ENCODE peak calls at places on chromosomes 2 and 18, in eight cellular contexts. N is A549, I is ovary, O is stomach, P is body of pancreas, W is IMR-90, L is tibial nerve, T is breast epithelium. C is an unnamed sample.

GRCh38 chr2:191245046-191245868 is at the start of gene MYO1B:
- DNase-seq in N (peak; percentile 58), I (peak; percentile 83), O (peak; percentile 75), P (peak; percentile 89), W (peak; percentile 74), L (peak; percentile 17), T (peak; percentile 84), C (peak; percentile 87)

GRCh38 chr2:39141346-39142011 is 20.6 kb upstream of the SOS1 start:
- DNase-seq in N (no peak), I (no peak), O (no peak), P (no peak), W (no peak), L (no peak), T (no peak), C (no peak)

GRCh38 chr2:98472132-98472650 is 27.5 kb downstream of the INPP4A start:
- DNase-seq in N (no peak), I (no peak), O (peak; percentile 17), P (no peak), W (no peak), L (no peak), T (no peak), C (peak; percentile 60)

GRCh38 chr18:58103339-58103930 is 59.4 kb downstream of the NEDD4L start:
- DNase-seq in N (no peak), I (no peak), O (no peak), P (no peak), W (peak; percentile 31), L (no peak), T (no peak), C (no peak)

GRCh38 chr18:52216686-52217085 is 123.3 kb upstream of the DCC start:
- DNase-seq in N (no peak), I (no peak), O (no peak), P (no peak), W (no peak), L (no peak), T (no peak), C (no peak)

GRCh38 chr2:45477546-45477945 is 133.5 kb downstream of the SRBD1 start:
- DNase-seq in N (no peak), I (no peak), O (no peak), P (no peak), W (no peak), L (no peak), T (no peak), C (no peak)

GRCh38 chr2:235580401-235581157 is 86.7 kb downstream of the AGAP1 start:
- DNase-seq in N (no peak), I (no peak), O (no peak), P (no peak), W (no peak), L (no peak), T (no peak), C (no peak)

GRCh38 chr18:32730068-32730467 is 42.8 kb downstream of the KLHL14 start:
- DNase-seq in N (no peak), I (no peak), O (no peak), P (no peak), W (no peak), L (no peak), T (no peak), C (no peak)

GRCh38 chr2:111171337-111171930 is 50.7 kb downstream of the BCL2L11 start:
- DNase-seq in N (no peak), I (no peak), O (no peak), P (no peak), W (no peak), L (no peak), T (no peak), C (no peak)

GRCh38 chr2:165640232-165640923 is 153.7 kb downstream of the GALNT3 start:
- DNase-seq in N (no peak), I (no peak), O (no peak), P (no peak), W (no peak), L (no peak), T (no peak), C (no peak)

GRCh38 chr2:120342451-120342850 is 3.5 kb upstream of the INHBB start:
- DNase-seq in N (no peak), I (no peak), O (no peak), P (no peak), W (no peak), L (no peak), T (no peak), C (no peak)

GRCh38 chr2:239952251-239952650 is 72.9 kb downstream of the NDUFA10 start:
- DNase-seq in N (no peak), I (no peak), O (no peak), P (no peak), W (no peak), L (no peak), T (no peak), C (peak; percentile 36)

GRCh38 chr2:238644095-238645081 is 203.5 kb upstream of the TWIST2 start:
- DNase-seq in N (peak; percentile 78), I (no peak), O (no peak), P (no peak), W (peak; percentile 86), L (no peak), T (no peak), C (no peak)

GRCh38 chr2:195390686-195391085 is 266.3 kb upstream of the SLC39A10 start:
- DNase-seq in N (no peak), I (no peak), O (no peak), P (no peak), W (no peak), L (no peak), T (no peak), C (no peak)

GRCh38 chr18:7728297-7728696 is 161.2 kb downstream of the PTPRM start:
- DNase-seq in N (no peak), I (no peak), O (no peak), P (no peak), W (no peak), L (no peak), T (no peak), C (no peak)

GRCh38 chr2:239870276-239870675 is 154.9 kb downstream of the NDUFA10 start:
- DNase-seq in N (no peak), I (no peak), O (no peak), P (no peak), W (no peak), L (no peak), T (no peak), C (no peak)

GRCh38 chr2:70357076-70358071 is 55.5 kb upstream of the FAM136A start:
- DNase-seq in N (peak; percentile 38), I (no peak), O (no peak), P (no peak), W (no peak), L (no peak), T (no peak), C (no peak)

GRCh38 chr18:58177886-58178470 is 134.0 kb downstream of the NEDD4L start:
- DNase-seq in N (no peak), I (no peak), O (no peak), P (no peak), W (no peak), L (no peak), T (no peak), C (no peak)

GRCh38 chr2:7777668-7778067 is 860.5 kb downstream of the RNF144A start:
- DNase-seq in N (no peak), I (no peak), O (no peak), P (no peak), W (no peak), L (no peak), T (no peak), C (no peak)

DNA sequence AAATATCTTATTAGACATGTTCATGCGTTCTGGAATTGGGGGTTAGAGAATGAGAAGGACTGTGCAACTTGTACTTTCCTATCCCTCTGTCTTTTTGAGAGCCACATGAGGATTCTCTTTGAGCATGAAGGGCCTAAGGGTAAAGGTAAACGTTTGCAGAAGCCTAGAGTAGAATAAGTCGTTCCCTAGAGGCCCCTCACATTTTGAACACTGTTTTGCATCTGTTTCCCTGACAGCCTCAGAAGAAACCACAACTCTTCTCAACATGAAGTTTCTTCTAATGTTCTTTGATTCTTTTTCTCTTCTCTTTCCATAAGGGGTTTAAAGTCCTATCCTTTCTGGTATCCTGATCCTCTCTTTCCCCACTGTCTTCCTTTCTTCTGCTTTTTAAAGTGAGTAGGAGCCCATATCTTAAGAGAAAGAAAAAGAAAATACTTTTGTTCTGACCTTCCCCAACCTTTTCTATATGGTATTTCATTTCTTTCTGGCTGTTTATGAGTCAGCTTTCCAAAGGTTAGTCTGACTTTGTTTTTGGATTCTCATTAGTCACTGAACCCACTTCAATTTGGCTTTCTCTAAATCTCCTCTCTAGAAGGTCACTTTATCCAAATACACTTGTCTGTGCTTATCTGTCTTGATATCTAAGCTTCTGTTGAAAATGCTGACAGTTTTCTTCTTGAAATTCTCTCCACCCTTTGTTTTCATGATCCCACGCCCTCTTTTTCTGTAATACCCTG is 34.8 kb downstream of the PPP1R1C start:
- DNase-seq in N (no peak), I (no peak), O (no peak), P (no peak), W (peak; percentile 66), L (no peak), T (no peak), C (no peak)
- H3K27ac ChIP-seq in N (no peak overlapping the region), I (no peak overlapping the region), O (no peak overlapping the region), P (no peak overlapping the region), W (peak overlapping the region; percentile 55), L (no peak overlapping the region), T (no peak overlapping the region), C (no peak overlapping the region)

GRCh38 chr2:237465515-237466227 is 21.4 kb upstream of the MLPH start:
- DNase-seq in N (no peak), I (no peak), O (no peak), P (no peak), W (peak; percentile 99), L (no peak), T (no peak), C (no peak)
- TF ChIP-seq POLR2A in N (no peak), I (no peak), O (no peak), P (no peak), W (no peak), L (no peak), T (no peak), C (no peak)

GRCh38 chr18:79962835-79963657 is 1.4 kb upstream of the HSBP1L1 start:
- DNase-seq in N (no peak), I (peak; percentile 29), O (no peak), P (no peak), W (no peak), L (no peak), T (no peak), C (no peak)
- TF ChIP-seq CTCF in N (no peak), I (no peak), O (no peak), P (no peak), W (no peak), L (no peak), T (no peak), C (no peak)

GRCh38 chr2:181680937-181681811 is 857 bp upstream of the NEUROD1 start:
- DNase-seq in N (no peak), I (no peak), O (no peak), P (no peak), W (no peak), L (no peak), T (no peak), C (peak; percentile 66)
- H3K27ac ChIP-seq in N (no peak overlapping the region), I (no peak overlapping the region), O (no peak overlapping the region), P (no peak overlapping the region), W (no peak overlapping the region), L (no peak overlapping the region), T (no peak overlapping the region), C (no peak overlapping the region)